ENCODE peak calls at places on chromosomes 2 and 18, in six cellular contexts. I is endodermal cell, E is foreskin fibroblast, K is esophagus squamous epithelium, G is psoas muscle, V is body of pancreas. X is an unnamed sample.

GRCh38 chr2:165406053-165406628 is 63.4 kb upstream of the CSRNP3 start:
- DNase-seq in E (no peak), K (no peak), V (no peak), G (no peak), I (peak; percentile 74), X (no peak)

GRCh38 chr2:113007250-113007649 is 2.0 kb downstream of the IL36A start:
- DNase-seq in E (no peak), V (no peak), G (no peak), I (no peak), K (no peak), X (no peak)

GRCh38 chr2:69554981-69555380 is 88.6 kb downstream of the AAK1 start:
- DNase-seq in V (no peak), G (no peak), I (no peak), E (no peak), K (no peak), X (no peak)

GRCh38 chr2:145751155-145751554 is 1231.2 kb upstream of the ZEB2 start:
- DNase-seq in E (no peak), I (no peak), V (no peak), G (no peak), K (no peak), X (no peak)

GRCh38 chr2:131567891-131568290 is 40.2 kb downstream of the CCDC74A start:
- DNase-seq in E (no peak), V (no peak), K (no peak), I (no peak), G (no peak), X (no peak)

GRCh38 chr2:151887164-151887563 is 58.9 kb upstream of the ARL5A start:
- DNase-seq in G (no peak), V (no peak), I (no peak), E (no peak), K (no peak), X (no peak)

GRCh38 chr2:72969706-72970105 is 52.4 kb downstream of the EMX1 start:
- DNase-seq in E (no peak), K (no peak), V (no peak), G (no peak), I (no peak), X (no peak)

GRCh38 chr18:39835303-39836030 is 2119.6 kb upstream of the PIK3C3 start:
- DNase-seq in V (no peak), G (no peak), K (no peak), I (no peak), E (peak; percentile 46), X (no peak)

GRCh38 chr2:159904565-159905281 is 106.7 kb upstream of the CD302 start:
- DNase-seq in E (no peak), G (peak; percentile 49), I (peak; percentile 93), K (peak; percentile 32), V (peak; percentile 80), X (no peak)

GRCh38 chr2:48169066-48169724 is 262.9 kb upstream of the FBXO11 start:
- DNase-seq in I (no peak), K (no peak), G (no peak), E (no peak), V (no peak), X (no peak)

GRCh38 chr18:48852792-48853191 is 98.0 kb downstream of the SMAD7 start:
- DNase-seq in V (no peak), I (no peak), K (no peak), E (no peak), G (no peak), X (no peak)

GRCh38 chr2:68487773-68488355 is 20.5 kb downstream of the APLF start:
- DNase-seq in I (no peak), V (no peak), K (no peak), G (no peak), E (no peak), X (no peak)
- TF ChIP-seq CTCF in I (peak; percentile 72), V (peak; percentile 55), K (peak; percentile 52), G (peak; percentile 49), E (peak; percentile 27), X (no peak)

DNA sequence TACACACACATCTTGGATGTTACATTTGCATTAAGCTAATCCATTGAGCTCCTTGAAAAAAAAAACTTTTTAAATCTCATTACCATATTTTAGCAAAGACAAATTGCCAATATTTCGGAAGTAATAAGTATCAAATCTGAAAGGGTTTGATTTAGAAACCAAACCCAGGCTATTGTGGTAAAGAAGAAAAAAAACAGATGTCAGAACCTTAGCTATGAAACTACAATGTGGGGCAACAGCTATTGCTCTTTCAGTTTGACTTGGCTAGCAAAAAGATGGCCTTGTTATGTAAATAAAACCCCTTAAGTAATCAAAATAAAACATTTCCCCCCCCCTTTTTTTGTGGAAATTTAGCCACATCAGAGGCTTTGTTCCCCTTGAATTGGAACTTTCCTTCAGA is 41.2 kb upstream of the REG3A start:
- DNase-seq in G (no peak), V (no peak), E (no peak), I (no peak), K (no peak), X (no peak)
- H3K4me3 ChIP-seq in G (no peak overlapping the region), V (no peak overlapping the region), E (no peak overlapping the region), I (no peak overlapping the region), K (no peak overlapping the region), X (no peak overlapping the region)

DNA sequence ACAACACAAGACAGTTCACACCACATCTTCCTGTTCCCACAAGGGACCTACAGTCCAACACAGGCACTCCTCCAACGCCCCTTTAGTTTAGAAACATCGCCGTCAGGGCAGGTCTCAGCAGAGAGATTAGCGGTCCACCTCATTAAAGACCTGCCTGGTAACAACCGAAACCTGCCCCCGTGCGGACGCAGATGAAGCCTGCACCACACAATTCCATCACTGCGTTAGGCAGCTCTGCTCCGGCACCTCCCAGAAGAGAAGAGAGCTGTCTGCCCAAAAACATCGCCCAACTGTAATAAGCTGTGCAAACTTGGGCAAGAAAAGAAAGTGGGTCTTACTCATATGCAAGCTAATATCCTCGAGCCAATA is 32.7 kb downstream of the ZNF516 start:
- DNase-seq in E (no peak), G (no peak), I (peak; percentile 59), V (no peak), K (no peak), X (no peak)
- TF ChIP-seq CTCF in E (no peak), G (no peak), I (peak; percentile 15), V (no peak), K (no peak), X (no peak)

GRCh38 chr2:60262178-60262577 is 291.3 kb downstream of the BCL11A start:
- DNase-seq in K (no peak), V (no peak), I (no peak), E (no peak), G (no peak), X (no peak)

DNA sequence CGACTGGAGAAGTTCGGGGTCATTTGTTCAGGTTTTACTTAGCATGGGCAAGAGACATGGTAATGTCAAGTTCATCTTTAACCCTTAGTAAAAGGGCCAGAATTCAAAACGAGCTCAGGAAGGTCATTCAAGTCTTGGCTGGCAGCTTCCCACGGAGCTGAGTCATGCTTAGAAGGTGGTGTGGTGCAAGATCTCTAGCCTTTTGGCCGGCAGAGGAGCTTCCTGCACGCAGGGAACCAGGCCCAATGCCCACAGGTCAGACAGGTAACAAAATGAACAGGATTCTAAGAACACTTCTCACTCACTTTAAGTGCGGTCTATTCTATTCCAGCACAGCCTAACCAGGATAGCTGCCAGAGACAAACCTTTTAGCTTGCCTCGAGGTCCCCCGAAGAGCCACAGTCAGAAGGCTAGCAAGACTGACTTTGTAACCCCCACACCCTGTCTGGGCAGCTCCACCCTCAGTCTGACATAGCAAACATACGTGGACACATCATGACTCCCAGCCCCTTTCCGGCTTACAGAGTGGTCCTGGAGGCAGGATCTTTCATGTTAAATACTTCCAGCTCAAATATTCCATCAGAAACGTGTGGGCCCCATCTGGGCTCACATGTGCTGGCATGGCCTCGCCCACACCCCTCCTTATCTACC is 292.7 kb downstream of the BCL11A start:
- DNase-seq in I (no peak), G (peak; percentile 23), V (peak; percentile 35), K (no peak), E (no peak), X (no peak)
- H3K4me3 ChIP-seq in I (no peak overlapping the region), G (no peak overlapping the region), V (no peak overlapping the region), K (no peak overlapping the region), E (no peak overlapping the region), X (no peak overlapping the region)

GRCh38 chr2:16218651-16219050 is 278.3 kb downstream of the MYCN start:
- DNase-seq in I (peak; percentile 88), K (no peak), G (no peak), V (peak; percentile 32), E (no peak), X (no peak)
- TF ChIP-seq CTCF in I (peak; percentile 85), K (no peak), G (peak; percentile 15), V (no peak), E (no peak), X (peak; percentile 62)

DNA sequence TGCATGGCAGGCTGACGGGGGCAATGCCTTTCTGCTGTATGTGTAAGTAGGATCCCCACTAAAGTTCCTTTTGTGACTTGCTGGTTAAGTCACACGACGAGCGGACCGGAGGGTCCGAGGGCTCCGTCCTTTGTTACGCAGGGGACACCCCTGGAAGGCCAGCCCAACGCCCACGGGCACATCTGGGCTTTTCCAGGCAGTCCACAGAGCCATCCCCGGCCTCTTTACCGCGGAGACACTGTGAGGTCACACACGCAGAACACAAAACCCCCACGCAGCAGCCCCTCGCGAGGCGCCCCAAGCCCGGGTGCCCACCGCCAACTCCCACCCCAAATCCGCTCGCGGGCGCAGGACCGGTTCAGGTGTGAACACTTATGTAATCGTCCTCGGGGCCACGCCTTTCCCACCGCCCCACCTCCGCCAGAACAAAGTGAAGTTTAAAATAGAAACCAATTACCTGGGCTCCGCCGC is 4.3 kb downstream of the ZNF516 start:
- DNase-seq in E (no peak), V (peak; percentile 85), G (peak; percentile 22), K (no peak), I (peak; percentile 86), X (no peak)
- H3K4me3 ChIP-seq in E (peak overlapping the region; percentile 80), V (peak overlapping the region; percentile 42), G (peak overlapping the region; percentile 92), K (peak overlapping the region; percentile 71), I (peak overlapping the region; percentile 90), X (peak overlapping the region; percentile 70)

GRCh38 chr2:189437931-189438330 is 3.3 kb upstream of the WDR75 start:
- DNase-seq in G (no peak), I (no peak), K (no peak), E (no peak), V (no peak), X (no peak)

GRCh38 chr2:189440644-189440946 is 679 bp upstream of the WDR75 start:
- DNase-seq in G (no peak), E (no peak), I (no peak), V (no peak), K (no peak), X (no peak)

GRCh38 chr2:189440947-189441708 is at the start of gene WDR75:
- DNase-seq in K (peak; percentile 76), E (peak; percentile 93), V (peak; percentile 94), I (peak; percentile 97), G (peak; percentile 94), X (peak; percentile 84)

GRCh38 chr2:189441709-189442074 is 418 bp downstream of the WDR75 start:
- DNase-seq in E (no peak), K (no peak), V (no peak), G (no peak), I (no peak), X (no peak)

DNA sequence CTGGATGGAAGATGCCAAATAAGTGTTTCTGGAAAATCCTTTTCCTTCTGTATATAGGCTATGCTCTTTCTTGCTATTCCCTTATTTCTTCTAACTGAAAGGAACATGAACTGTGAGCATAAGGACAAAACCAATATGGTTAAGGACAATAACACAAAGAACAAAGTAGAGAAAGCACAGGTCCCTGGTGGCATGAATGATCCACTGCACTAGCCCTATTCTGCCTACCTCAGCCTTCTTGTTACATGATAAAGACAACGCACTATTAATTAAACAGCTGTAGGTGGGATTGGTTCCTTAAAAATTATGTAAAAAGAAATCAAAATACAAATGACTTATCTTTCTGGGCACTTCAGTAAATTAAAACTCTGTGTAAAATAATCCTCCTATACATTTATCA is 1.9 kb upstream of the WDR75 start:
- DNase-seq in I (no peak), E (no peak), K (no peak), V (no peak), G (no peak), X (no peak)
- TF ChIP-seq CTCF in I (peak; percentile 66), E (no peak), K (no peak), V (no peak), G (no peak), X (peak; percentile 15)